ENCODE peak calls at places on chromosomes 7 and 10, in four cellular contexts. I, Q, U and Y are unnamed samples.

GRCh38 chr7:40315277-40315676 is 180.5 kb downstream of the SUGCT start:
- DNase-seq in I (no peak), U (no peak), Q (no peak), Y (no peak)

GRCh38 chr7:36994456-36995112 is 270.3 kb upstream of the AOAH start:
- DNase-seq in I (no peak), Q (no peak), U (no peak), Y (no peak)

GRCh38 chr7:42348627-42349026 is 111.6 kb upstream of the GLI3 start:
- DNase-seq in U (no peak), Q (peak), I (no peak), Y (peak)

GRCh38 chr10:127854769-127855583 is 37.8 kb downstream of the CLRN3 start:
- DNase-seq in U (no peak), I (peak), Q (no peak), Y (no peak)

GRCh38 chr10:78599122-78599853 is 469.5 kb upstream of the ZMIZ1 start:
- DNase-seq in Q (no peak), U (no peak), I (no peak), Y (no peak)

GRCh38 chr7:157709531-157710251 is 372.9 kb downstream of the DNAJB6 start:
- DNase-seq in Q (no peak), I (no peak), U (no peak), Y (no peak)

GRCh38 chr10:17236468-17236886 is 8.4 kb downstream of the VIM start:
- DNase-seq in I (no peak), U (no peak), Q (no peak), Y (peak)

GRCh38 chr10:97399843-97400545 is 1.1 kb downstream of the RRP12 start:
- DNase-seq in I (peak), U (no peak), Q (peak), Y (no peak)

GRCh38 chr7:20665096-20665495 is 49.6 kb downstream of the ABCB5 start:
- DNase-seq in Q (no peak), I (no peak), U (no peak), Y (no peak)

GRCh38 chr7:4909891-4910290 is 26.4 kb upstream of the RADIL start:
- DNase-seq in I (no peak), Q (no peak), U (no peak), Y (no peak)

GRCh38 chr7:91325731-91326130 is 61.5 kb downstream of the FZD1 start:
- DNase-seq in Q (no peak), U (no peak), I (no peak), Y (no peak)

GRCh38 chr7:120373174-120373573 is 100.2 kb downstream of the KCND2 start:
- DNase-seq in I (no peak), U (no peak), Q (no peak), Y (no peak)

GRCh38 chr10:112565434-112566053 is 118.5 kb downstream of the VTI1A start:
- DNase-seq in Q (peak), I (peak), U (no peak), Y (peak)

GRCh38 chr7:7687800-7688199 is 30.6 kb downstream of the RPA3 start:
- DNase-seq in Q (no peak), U (no peak), I (no peak), Y (no peak)

GRCh38 chr10:339038-339391 is 203.8 kb downstream of the ZMYND11 start:
- DNase-seq in U (no peak), I (no peak), Q (no peak), Y (no peak)

GRCh38 chr7:106736508-106737201 is 75.7 kb upstream of the CCDC71L start:
- DNase-seq in Q (peak), I (peak), U (no peak), Y (peak)

GRCh38 chr7:4788627-4789189 is 13.3 kb downstream of the AP5Z1 start:
- DNase-seq in I (no peak), Q (no peak), U (no peak), Y (no peak)

GRCh38 chr7:18698258-18698734 is 202.7 kb downstream of the HDAC9 start:
- DNase-seq in Q (no peak), U (no peak), I (no peak), Y (no peak)
- TF ChIP-seq CTCF in Q (no peak), U (no peak), I (no peak), Y (no peak)

GRCh38 chr10:117241541-117242462 is 888 bp downstream of the SLC18A2 start:
- DNase-seq in U (no peak), Q (no peak), I (no peak), Y (no peak)
- H3K4me3 ChIP-seq in U (no peak), Q (no peak), I (no peak), Y (no peak)

GRCh38 chr7:25843467-25843866 is 308.5 kb upstream of the NFE2L3 start:
- DNase-seq in I (no peak), U (no peak), Q (no peak), Y (no peak)
- TF ChIP-seq CTCF in I (no peak), U (no peak), Q (no peak), Y (no peak)

DNA sequence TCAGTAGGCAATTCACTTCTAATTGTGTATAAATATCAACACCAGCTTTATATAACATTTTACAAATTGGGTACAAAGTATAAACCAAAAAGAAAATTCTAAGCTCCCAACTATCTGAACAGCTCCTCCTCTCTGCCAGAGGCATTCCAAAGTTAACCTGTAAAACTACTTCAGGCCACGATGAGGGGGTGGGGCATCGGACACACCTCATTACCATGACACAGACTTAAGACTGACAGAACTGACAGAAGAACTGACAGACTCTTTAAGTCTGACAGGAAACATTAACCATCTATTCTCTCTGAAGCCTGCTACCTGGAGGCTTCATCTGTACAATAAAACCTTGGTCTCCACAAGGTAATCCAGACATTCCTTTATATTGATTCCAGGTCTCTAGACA is 12.3 kb downstream of the ESYT2 start:
- DNase-seq in Q (no peak), U (no peak), I (peak), Y (no peak)
- H3K4me3 ChIP-seq in Q (no peak), U (no peak), I (no peak), Y (no peak)

GRCh38 chr7:44348300-44348699 is 22.9 kb upstream of the CAMK2B start:
- DNase-seq in I (no peak), U (no peak), Q (peak), Y (peak)

GRCh38 chr7:44347546-44348114 is 22.2 kb upstream of the CAMK2B start:
- DNase-seq in I (no peak), U (no peak), Q (no peak), Y (no peak)

GRCh38 chr7:44353668-44354067 is 28.3 kb upstream of the CAMK2B start:
- DNase-seq in Q (no peak), I (no peak), U (no peak), Y (no peak)

GRCh38 chr7:44346063-44346462 is 20.7 kb upstream of the CAMK2B start:
- DNase-seq in I (no peak), Q (no peak), U (no peak), Y (no peak)

DNA sequence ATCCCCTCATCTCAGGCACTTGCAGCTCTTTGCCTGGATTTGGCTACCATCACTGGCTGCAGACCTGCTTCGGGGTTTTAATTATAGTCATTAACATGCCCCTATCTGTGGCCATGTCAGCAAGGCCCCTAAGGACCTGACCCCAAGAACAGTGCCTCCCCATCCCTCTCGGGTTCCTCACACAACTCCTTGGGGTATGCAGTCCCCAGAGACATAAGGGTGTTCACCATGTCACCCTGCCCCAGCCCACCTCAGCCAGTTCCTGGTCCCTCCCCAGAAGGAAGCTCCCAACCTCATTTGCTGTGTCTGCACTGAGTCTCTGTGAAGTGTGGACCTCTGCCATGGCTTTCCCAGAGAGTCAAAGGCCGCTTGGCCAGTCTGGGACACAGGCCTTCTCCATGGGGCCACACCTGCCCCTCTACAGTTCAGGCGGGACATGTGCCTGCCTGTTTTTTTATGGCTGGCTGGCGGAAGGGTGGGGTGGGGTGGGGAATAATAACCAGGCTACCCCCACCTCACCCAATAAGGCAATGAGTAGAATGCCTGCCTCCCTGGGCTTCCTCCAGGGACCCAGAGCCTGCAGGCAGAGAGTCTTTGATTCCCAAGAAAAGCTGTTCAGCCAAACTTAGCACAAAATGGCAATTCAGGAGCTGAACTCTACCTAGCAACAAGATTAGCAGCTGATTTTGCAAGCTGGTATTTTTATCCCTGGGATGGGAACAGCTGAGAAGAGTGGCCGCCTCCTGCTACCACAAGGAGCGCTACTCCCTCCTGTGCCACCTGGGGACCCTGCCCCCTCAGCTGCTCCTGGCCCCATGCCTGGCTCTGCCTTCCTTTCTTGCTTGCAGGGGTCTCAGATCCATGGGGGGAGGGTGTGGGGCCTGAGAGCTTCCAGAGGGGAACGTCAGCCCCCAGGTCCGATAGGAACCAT is 23.7 kb upstream of the CAMK2B start:
- DNase-seq in I (no peak), U (no peak), Q (no peak), Y (no peak)
- TF ChIP-seq CTCF in I (no peak), U (no peak), Q (no peak), Y (no peak)

DNA sequence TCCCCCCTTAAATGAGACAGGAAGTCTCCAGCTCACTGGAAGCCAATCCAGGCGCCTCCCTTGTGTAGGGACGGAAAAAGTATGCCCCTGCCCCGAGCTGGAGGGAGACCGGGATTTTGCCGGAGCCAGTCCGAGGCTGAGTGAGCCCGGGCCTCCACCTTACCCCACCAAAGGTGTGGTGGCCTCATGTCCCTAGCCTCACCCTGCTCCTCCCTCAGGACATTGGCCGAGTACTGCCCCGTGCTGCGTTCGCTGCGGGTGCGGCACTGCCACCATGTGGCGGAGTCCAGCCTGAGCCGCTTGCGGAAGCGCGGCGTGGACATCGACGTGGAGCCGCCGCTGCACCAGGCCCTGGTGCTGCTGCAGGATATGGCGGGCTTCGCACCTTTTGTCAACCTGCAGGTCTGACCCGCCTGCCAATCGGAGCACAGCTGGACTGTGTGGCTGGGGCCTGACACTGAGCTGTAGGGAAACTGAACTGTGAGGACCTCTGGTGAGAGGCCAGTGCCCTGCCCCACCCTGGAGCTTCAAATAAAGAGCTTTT is 2.0 kb downstream of the FBXL15 start:
- DNase-seq in Q (peak), I (peak), U (no peak), Y (peak)
- H3K4me3 ChIP-seq in Q (peak), I (peak), U (peak), Y (peak)

GRCh38 chr7:27774717-27775328 is 34.9 kb downstream of the TAX1BP1 start:
- DNase-seq in U (no peak), Q (peak), I (no peak), Y (peak)

GRCh38 chr7:27779873-27780272 is 39.9 kb downstream of the TAX1BP1 start:
- DNase-seq in Q (no peak), U (no peak), I (no peak), Y (no peak)

GRCh38 chr7:27771111-27771510 is 31.1 kb downstream of the TAX1BP1 start:
- DNase-seq in U (no peak), Q (no peak), I (no peak), Y (no peak)

GRCh38 chr7:27777662-27778061 is 37.7 kb downstream of the TAX1BP1 start:
- DNase-seq in Q (no peak), U (no peak), I (no peak), Y (no peak)

GRCh38 chr7:27775772-27776171 is 35.8 kb downstream of the TAX1BP1 start:
- DNase-seq in U (no peak), Q (no peak), I (no peak), Y (no peak)
- TF ChIP-seq CTCF in U (no peak), Q (no peak), I (no peak), Y (no peak)

DNA sequence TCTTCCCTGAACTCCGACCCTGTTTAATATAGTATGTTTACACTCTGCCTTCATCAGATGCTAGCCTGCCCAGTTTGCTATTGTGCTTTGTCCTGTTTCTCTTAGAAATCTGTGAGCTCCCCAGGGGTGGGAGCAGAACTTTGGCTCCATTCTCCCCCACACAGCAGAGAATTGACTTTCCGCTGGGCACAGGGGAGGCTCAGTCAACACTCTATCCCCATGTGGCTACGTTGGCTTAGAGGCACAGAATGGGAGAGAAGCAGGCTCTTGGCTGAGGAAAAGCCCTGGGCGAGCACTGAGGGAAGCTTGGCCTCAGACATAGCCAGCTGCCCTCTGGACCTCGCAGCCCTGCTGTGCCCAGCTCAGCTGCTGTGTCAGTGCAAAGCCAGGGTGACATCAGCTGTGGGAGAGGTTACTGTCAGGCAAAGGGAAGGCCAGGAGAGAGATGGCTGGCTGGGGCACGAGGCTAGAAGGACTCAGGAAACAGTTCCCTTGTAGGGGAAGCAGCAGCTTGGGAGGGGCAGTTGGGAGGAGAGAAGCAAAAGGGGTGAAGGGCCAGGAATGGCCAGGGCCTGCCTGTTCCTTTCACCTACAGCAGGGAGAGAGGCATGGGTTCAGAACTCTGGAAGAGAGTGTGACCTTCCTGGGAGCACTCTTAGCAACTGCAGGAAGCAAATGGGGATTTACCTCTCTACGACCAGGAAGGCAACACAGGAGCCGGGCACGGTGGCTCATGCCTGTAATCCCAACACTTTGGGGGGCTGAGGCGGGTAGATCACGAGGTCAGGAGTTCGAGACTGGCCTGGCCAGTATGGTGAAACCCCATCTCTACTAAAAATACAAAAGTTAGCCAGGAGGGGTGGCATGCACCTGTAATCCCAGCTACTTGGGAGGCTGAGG is 5.8 kb upstream of the SCD start:
- DNase-seq in Q (peak), I (no peak), U (no peak), Y (peak)
- H3K4me3 ChIP-seq in Q (no peak), I (no peak), U (no peak), Y (no peak)

GRCh38 chr10:49379596-49380410 is 16.1 kb downstream of the DRGX start:
- DNase-seq in I (no peak), Q (no peak), U (no peak), Y (no peak)
- TF ChIP-seq CTCF in I (no peak), Q (no peak), U (no peak), Y (peak)